ENCODE peak calls at places on chromosomes 4 and X, in six cellular contexts. X is activated T-helper 1 cell treated with anti-CD3 and anti-CD28 coated beads, Interleukin-12 subunit alpha, Interleukin-12 subunit beta, Interleukin-2, Interleukin-4 antibody, amounts not matched to agents 30 ng/mL and 10 ng/mL and 1 ng/mL, durations not matched to agents 14 hours and 24 hours and 36 hours; N is EH; Q is cardiac muscle cell; V is brain pericyte; E is activated CD4-positive, alpha-beta T cell treated with anti-CD3 and anti-CD28 coated beads, Interleukin-2, amount 50 U/mL, for 1 hour. R is an unnamed sample.

GRCh38 chrX:119753639-119754257 is 4.6 kb upstream of the SOWAHD start:
- DNase-seq in E (peak), Q (peak), V (no peak), X (peak), N (peak), R (no peak)

GRCh38 chrX:106955004-106955772 is 35.0 kb downstream of the CLDN2 start:
- DNase-seq in Q (peak), E (no peak), X (no peak), N (peak), V (no peak), R (no peak)

GRCh38 chr4:109810580-109811387 is 4.8 kb upstream of the GAR1 start:
- DNase-seq in Q (no peak), V (no peak), N (no peak), X (no peak), E (no peak), R (no peak)

GRCh38 chrX:54786972-54787371 is 11.1 kb downstream of the ITIH6 start:
- DNase-seq in Q (no peak), V (no peak), E (peak), X (no peak), N (no peak), R (peak)

GRCh38 chr4:1247811-1248261 is 1.1 kb downstream of the CTBP1 start:
- DNase-seq in E (no peak), Q (peak), N (peak), V (no peak), X (no peak), R (no peak)

GRCh38 chrX:54066841-54067240 is 22.6 kb upstream of the PHF8 start:
- DNase-seq in E (no peak), Q (peak), N (peak), X (no peak), V (no peak), R (no peak)

GRCh38 chr4:186724048-186724860 is 598 bp upstream of the FAT1 start:
- DNase-seq in Q (peak), X (no peak), E (no peak), N (peak), V (no peak), R (no peak)

GRCh38 chrX:69618803-69619202 is 2.9 kb downstream of the EDA start:
- DNase-seq in E (no peak), V (no peak), Q (peak), N (peak), X (no peak), R (no peak)

GRCh38 chrX:97399400-97399799 is 515.7 kb downstream of the RPA4 start:
- DNase-seq in X (no peak), E (no peak), N (peak), Q (peak), V (no peak), R (no peak)

GRCh38 chrX:137427061-137427778 is 138.7 kb upstream of the ZIC3 start:
- DNase-seq in E (no peak), V (no peak), Q (no peak), X (no peak), N (no peak), R (no peak)

GRCh38 chr4:177487977-177488376 is 45.7 kb upstream of the AGA start:
- DNase-seq in V (no peak), X (no peak), Q (no peak), E (no peak), N (no peak), R (no peak)

GRCh38 chrX:139304471-139304870 is 226.1 kb upstream of the F9 start:
- DNase-seq in X (no peak), Q (no peak), V (no peak), N (no peak), E (no peak), R (no peak)

GRCh38 chrX:28022371-28022770 is 41.1 kb upstream of the DCAF8L1 start:
- DNase-seq in E (no peak), Q (peak), V (no peak), N (no peak), X (no peak), R (no peak)

GRCh38 chr4:123430031-123430430 is 33.4 kb downstream of the SPRY1 start:
- DNase-seq in V (no peak), Q (no peak), N (no peak), X (no peak), E (no peak), R (no peak)

GRCh38 chrX:118116308-118117068 is at the start of gene KLHL13:
- DNase-seq in V (no peak), Q (peak), N (peak), E (no peak), X (no peak), R (peak)

GRCh38 chr4:159770969-159771368 is 668.1 kb downstream of the RAPGEF2 start:
- DNase-seq in N (no peak), E (no peak), Q (no peak), X (no peak), V (no peak), R (no peak)

GRCh38 chr4:158824425-158825274 is 55.8 kb downstream of the FNIP2 start:
- DNase-seq in X (no peak), E (no peak), Q (peak), N (peak), V (no peak), R (no peak)

GRCh38 chr4:183173580-183174526 is 74.8 kb downstream of the WWC2 start:
- DNase-seq in X (no peak), E (no peak), N (peak), V (no peak), Q (peak), R (no peak)

GRCh38 chrX:79452879-79453278 is 85.7 kb upstream of the ITM2A start:
- DNase-seq in V (no peak), E (no peak), Q (no peak), N (no peak), X (no peak), R (no peak)

GRCh38 chrX:43836435-43837184 is 45.6 kb downstream of the MAOB start:
- DNase-seq in N (peak), X (no peak), Q (peak), E (no peak), V (no peak), R (peak)

GRCh38 chr4:163107754-163108153 is 58.9 kb downstream of the NAF1 start:
- DNase-seq in V (no peak), N (peak), X (no peak), E (no peak), Q (peak), R (no peak)

GRCh38 chr4:184756399-184756798 is 22.5 kb upstream of the CENPU start:
- DNase-seq in N (peak), E (no peak), X (no peak), Q (peak), V (no peak), R (no peak)

GRCh38 chrX:81082649-81083048 is 119.1 kb downstream of the HMGN5 start:
- DNase-seq in Q (no peak), E (no peak), X (no peak), N (no peak), V (no peak), R (no peak)

GRCh38 chr4:44447563-44448504 is 775 bp downstream of the KCTD8 start:
- DNase-seq in V (peak), Q (peak), E (no peak), X (no peak), N (no peak), R (no peak)

GRCh38 chrX:152915541-152916241 is 17.8 kb downstream of the ZNF185 start:
- DNase-seq in N (peak), V (peak), Q (peak), E (no peak), X (no peak), R (no peak)

GRCh38 chr4:13918110-13918509 is 290.6 kb upstream of the BOD1L1 start:
- DNase-seq in Q (peak), X (no peak), E (no peak), N (peak), V (peak), R (no peak)

GRCh38 chr4:25590171-25590570 is 65.5 kb upstream of the SLC34A2 start:
- DNase-seq in V (no peak), E (no peak), N (no peak), Q (no peak), X (no peak), R (no peak)

GRCh38 chrX:2397648-2398340 is 103.0 kb downstream of the DHRSX start:
- DNase-seq in X (no peak), Q (peak), V (no peak), N (peak), E (no peak), R (no peak)

GRCh38 chr4:3316146-3316545 is 23.3 kb downstream of the RGS12 start:
- DNase-seq in X (no peak), Q (no peak), N (no peak), E (no peak), V (no peak), R (no peak)

GRCh38 chrX:137549846-137550534 is 15.9 kb upstream of the ZIC3 start:
- DNase-seq in V (no peak), N (no peak), Q (no peak), X (no peak), E (no peak), R (no peak)

GRCh38 chr4:39047691-39048090 is 14.3 kb upstream of the KLHL5 start:
- DNase-seq in Q (peak), V (no peak), N (peak), X (no peak), E (no peak), R (no peak)

GRCh38 chr4:110850461-110851447 is 227.9 kb upstream of the PITX2 start:
- DNase-seq in E (no peak), Q (no peak), N (no peak), X (no peak), V (no peak), R (no peak)

GRCh38 chr4:11214281-11214680 is 214.4 kb downstream of the HS3ST1 start:
- DNase-seq in V (no peak), X (no peak), E (no peak), Q (no peak), N (no peak), R (no peak)

GRCh38 chr4:2070421-2071251 is 11.5 kb downstream of the NAT8L start:
- DNase-seq in Q (no peak), V (no peak), N (no peak), X (no peak), E (no peak), R (no peak)

GRCh38 chr4:153750197-153750817 is 9.5 kb downstream of the RNF175 start:
- DNase-seq in X (peak), V (peak), Q (peak), E (peak), N (peak), R (peak)